ENCODE peak calls at places on chromosome 17, in five cellular contexts. V is endothelial cell of umbilical vein; F is adipocyte; S is ovary; M is CD4-positive, CD25-positive, alpha-beta regulatory T cell. I is an unnamed sample. For H3K27me3, the result is how much of the 10 kb centered on the place peaks cover.

GRCh38 chr17:57211543-57211942 is 44.8 kb upstream of the MSI2 start:
- DNase-seq in F (no peak), S (no peak), M (no peak), V (peak), I (no peak)

GRCh38 chr17:73283841-73284282 is 22.2 kb upstream of the CPSF4L start:
- DNase-seq in F (no peak), V (no peak), M (no peak), S (peak), I (no peak)

GRCh38 chr17:76011951-76012350 is 11.3 kb downstream of the CDK3 start:
- DNase-seq in M (no peak), V (no peak), S (no peak), F (no peak), I (no peak)

GRCh38 chr17:17381438-17382059 is 78.4 kb downstream of the NT5M start:
- DNase-seq in M (no peak), F (no peak), S (no peak), V (no peak), I (no peak)

GRCh38 chr17:66749217-66749832 is 85.6 kb upstream of the CACNG5 start:
- DNase-seq in M (no peak), S (no peak), F (no peak), V (no peak), I (no peak)

GRCh38 chr17:42920922-42921321 is 20.3 kb downstream of the G6PC1 start:
- DNase-seq in V (peak), S (no peak), M (no peak), F (no peak), I (no peak)

GRCh38 chr17:40323731-40324650 is 15.0 kb downstream of the RARA start:
- DNase-seq in M (peak), S (peak), F (no peak), V (peak), I (no peak)

GRCh38 chr17:30312218-30312617 is 20.5 kb upstream of the BLMH start:
- DNase-seq in V (no peak), S (no peak), F (no peak), M (no peak), I (no peak)

GRCh38 chr17:79338589-79338988 is 264.0 kb downstream of the ENGASE start:
- DNase-seq in S (no peak), V (no peak), F (peak), M (no peak), I (no peak)

GRCh38 chr17:38579934-38580333 is 25.8 kb downstream of the SRCIN1 start:
- DNase-seq in S (no peak), V (no peak), F (no peak), M (no peak), I (no peak)

GRCh38 chr17:58252141-58252540 is 13.8 kb downstream of the LPO start:
- DNase-seq in F (no peak), S (no peak), M (no peak), V (no peak), I (no peak)
- H3K27me3 ChIP-seq in F (half or more), S (under half), M (under half), V (under half), I (under half)

DNA sequence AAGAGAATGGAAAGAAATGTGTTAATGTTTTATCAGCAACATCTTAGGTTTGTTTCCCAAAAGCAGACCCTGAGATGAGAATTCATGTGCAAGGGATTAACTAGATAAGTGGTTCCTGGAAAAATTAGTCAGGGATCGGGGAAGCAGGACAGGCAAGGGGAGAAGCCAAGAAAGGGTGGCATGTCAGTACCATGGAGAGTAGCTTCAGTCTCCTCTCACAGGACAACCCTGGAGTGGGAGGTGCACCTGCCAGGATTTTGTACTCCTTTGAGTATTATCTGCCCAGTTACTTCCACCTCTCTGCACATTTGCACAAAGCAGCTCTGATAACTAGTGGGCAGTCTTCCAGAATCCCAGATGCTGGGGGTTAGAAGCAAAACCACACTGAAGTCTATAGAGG is 117.0 kb downstream of the RGS9 start:
- DNase-seq in V (no peak), F (peak), S (no peak), M (no peak), I (no peak)
- H3K27me3 ChIP-seq in V (under half), F (under half), S (under half), M (under half), I (under half)

GRCh38 chr17:36730095-36730808 is 128.9 kb downstream of the MRM1 start:
- DNase-seq in F (no peak), M (no peak), S (no peak), V (no peak), I (no peak)
- H3K27me3 ChIP-seq in F (half or more), M (under half), S (under half), V (under half), I (under half)

DNA sequence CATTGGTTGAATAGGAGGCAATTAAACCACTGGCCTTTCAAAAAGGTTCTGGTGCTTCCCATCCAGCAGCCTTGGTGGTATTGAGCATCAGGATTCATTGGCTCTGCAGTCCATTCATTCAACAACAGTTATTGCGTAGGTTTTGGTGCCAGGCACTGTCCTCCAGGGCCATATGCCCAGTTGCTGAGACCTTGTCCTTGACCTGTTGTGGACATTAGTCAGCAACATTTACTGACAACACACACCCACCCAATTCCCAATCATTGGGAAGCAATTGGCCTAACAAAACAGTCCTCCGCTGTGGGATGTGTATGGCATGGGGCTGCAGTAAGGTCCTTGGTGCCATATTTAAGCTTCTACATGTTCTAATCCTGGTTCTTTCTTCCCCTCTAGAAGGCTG is 82.2 kb downstream of the AXIN2 start:
- DNase-seq in M (no peak), S (no peak), F (no peak), V (no peak), I (no peak)
- H3K27me3 ChIP-seq in M (under half), S (under half), F (under half), V (under half), I (under half)